ENCODE peak calls at places on chromosomes 7 and 10, in four cellular contexts. M, S, A and E are unnamed samples.

GRCh38 chr10:95569368-95569767 is 8.2 kb upstream of the SORBS1 start:
- DNase-seq in M (no peak), S (no peak), A (no peak), E (no peak)

GRCh38 chr10:51397695-51398094 is 301.7 kb downstream of the CSTF2T start:
- DNase-seq in M (no peak), S (peak), A (no peak), E (no peak)

GRCh38 chr10:73226663-73227062 is 20.4 kb downstream of the DNAJC9 start:
- DNase-seq in M (no peak), S (no peak), A (no peak), E (no peak)

GRCh38 chr7:131027287-131027773 is 293.3 kb upstream of the KLF14 start:
- DNase-seq in M (peak), S (no peak), A (no peak), E (no peak)

GRCh38 chr7:1286946-1287628 is 54.4 kb downstream of the UNCX start:
- DNase-seq in M (no peak), S (no peak), A (no peak), E (no peak)

GRCh38 chr7:108140674-108141073 is 10.5 kb upstream of the LAMB4 start:
- DNase-seq in M (no peak), S (no peak), A (no peak), E (no peak)

GRCh38 chr10:31064334-31064733 is 32.7 kb upstream of the ZNF438 start:
- DNase-seq in M (no peak), S (no peak), A (no peak), E (no peak)

GRCh38 chr7:29044529-29044928 is 86.4 kb upstream of the TRIL start:
- DNase-seq in M (no peak), S (no peak), A (no peak), E (no peak)

GRCh38 chr10:100620087-100620835 is 84.5 kb downstream of the HIF1AN start:
- DNase-seq in M (no peak), S (no peak), A (no peak), E (no peak)

GRCh38 chr7:25098096-25099046 is 26.7 kb downstream of the CYCS start:
- DNase-seq in M (peak), S (peak), A (peak), E (peak)

GRCh38 chr10:89502556-89502955 is 32.8 kb downstream of the SLC16A12 start:
- DNase-seq in M (no peak), S (no peak), A (no peak), E (no peak)

GRCh38 chr7:36967387-36967786 is 243.1 kb upstream of the AOAH start:
- DNase-seq in M (peak), S (peak), A (no peak), E (no peak)

GRCh38 chr10:6128591-6129383 is 40.0 kb downstream of the RBM17 start:
- DNase-seq in M (peak), S (no peak), A (no peak), E (no peak)

GRCh38 chr7:39672176-39672575 is 48.8 kb downstream of the RALA start:
- DNase-seq in M (no peak), S (no peak), A (no peak), E (no peak)

GRCh38 chr10:43078986-43079273 is 2.1 kb downstream of the RET start:
- DNase-seq in M (peak), S (no peak), A (no peak), E (no peak)

GRCh38 chr10:79438699-79439085 is 6.7 kb downstream of the ZCCHC24 start:
- DNase-seq in M (no peak), S (no peak), A (no peak), E (no peak)

GRCh38 chr10:109306698-109307097 is 616.6 kb downstream of the XPNPEP1 start:
- DNase-seq in M (no peak), S (no peak), A (no peak), E (no peak)

GRCh38 chr10:6292741-6293151 is 90.0 kb downstream of the PFKFB3 start:
- DNase-seq in M (no peak), S (no peak), A (no peak), E (no peak)

GRCh38 chr10:90920986-90921643 is at the start of gene ANKRD1:
- DNase-seq in M (no peak), S (no peak), A (no peak), E (no peak)

GRCh38 chr10:79449181-79450146 is 4.0 kb upstream of the ZCCHC24 start:
- DNase-seq in M (no peak), S (no peak), A (no peak), E (no peak)

GRCh38 chr7:73891178-73891885 is 30.4 kb downstream of the TMEM270 start:
- DNase-seq in M (peak), S (no peak), A (no peak), E (no peak)

GRCh38 chr10:6642881-6643280 is 62.8 kb upstream of the PRKCQ start:
- DNase-seq in M (no peak), S (no peak), A (no peak), E (no peak)

GRCh38 chr7:111833461-111833860 is 271.2 kb upstream of the IMMP2L start:
- DNase-seq in M (no peak), S (no peak), A (no peak), E (no peak)

GRCh38 chr7:23114854-23115253 is 9.3 kb downstream of the KLHL7 start:
- DNase-seq in M (no peak), S (no peak), A (no peak), E (no peak)

GRCh38 chr7:106071356-106071998 is 40.6 kb downstream of the SYPL1 start:
- DNase-seq in M (peak), S (no peak), A (peak), E (no peak)

GRCh38 chr10:71863203-71863602 is 12.2 kb upstream of the PSAP start:
- DNase-seq in M (no peak), S (no peak), A (no peak), E (no peak)

GRCh38 chr7:34075976-34076375 is 170.6 kb downstream of the BMPER start:
- DNase-seq in M (no peak), S (no peak), A (no peak), E (no peak)

GRCh38 chr7:143343596-143343995 is 18.9 kb downstream of the FAM131B start:
- DNase-seq in M (no peak), S (no peak), A (no peak), E (no peak)

GRCh38 chr10:125283831-125284614 is 123.7 kb upstream of the CTBP2 start:
- DNase-seq in M (no peak), S (no peak), A (no peak), E (no peak)

GRCh38 chr7:1725199-1725701 is 55.2 kb downstream of the ELFN1 start:
- DNase-seq in M (no peak), S (peak), A (no peak), E (no peak)

GRCh38 chr10:6162589-6163356 is 40.0 kb upstream of the PFKFB3 start:
- DNase-seq in M (no peak), S (no peak), A (no peak), E (no peak)

GRCh38 chr10:97969538-97969937 is 60.9 kb downstream of the CRTAC1 start:
- DNase-seq in M (no peak), S (no peak), A (no peak), E (no peak)

GRCh38 chr10:31939797-31940708 is 11.4 kb upstream of the ARHGAP12 start:
- DNase-seq in M (peak), S (no peak), A (no peak), E (no peak)

GRCh38 chr10:102815790-102816549 is 21.2 kb downstream of the CYP17A1 start:
- DNase-seq in M (no peak), S (no peak), A (no peak), E (no peak)

GRCh38 chr7:67788689-67789088 is 792.1 kb downstream of the TYW1 start:
- DNase-seq in M (peak), S (peak), A (no peak), E (peak)

GRCh38 chr7:142384508-142384922 is 126.7 kb upstream of the PRSS58 start:
- DNase-seq in M (no peak), S (no peak), A (no peak), E (no peak)

GRCh38 chr7:3880221-3880935 is 579.3 kb downstream of the SDK1 start:
- DNase-seq in M (peak), S (peak), A (no peak), E (no peak)

GRCh38 chr7:12127490-12127889 is 83.6 kb upstream of the TMEM106B start:
- DNase-seq in M (no peak), S (no peak), A (no peak), E (no peak)

GRCh38 chr7:157782041-157782440 is 445.2 kb downstream of the DNAJB6 start:
- DNase-seq in M (no peak), S (no peak), A (no peak), E (no peak)